ENCODE peak calls at places on chromosomes 13 and 19, in six cellular contexts. E is psoas muscle, V is uterus, N is colonic mucosa, A is stomach, C is cardiac muscle cell. J is an unnamed sample.

GRCh38 chr13:106513608-106514007 is 21.9 kb downstream of the EFNB2 start:
- DNase-seq in E (no peak), V (no peak), N (no peak), A (no peak), C (no peak), J (no peak)

GRCh38 chr13:99969934-99970760 is 1.4 kb downstream of the ZIC5 start:
- DNase-seq in E (no peak), V (no peak), N (peak; percentile 21), A (no peak), C (no peak), J (no peak)

GRCh38 chr13:112891477-112892401 is 77.3 kb upstream of the MCF2L start:
- DNase-seq in E (peak; percentile 35), V (no peak), N (no peak), A (peak; percentile 40), C (no peak), J (peak; percentile 57)

GRCh38 chr13:77981191-77981925 is 62.7 kb upstream of the EDNRB start:
- DNase-seq in E (no peak), V (no peak), N (no peak), A (no peak), C (peak; percentile 46), J (no peak)

GRCh38 chr19:3520166-3521103 is 14.3 kb downstream of the FZR1 start:
- DNase-seq in E (no peak), V (no peak), N (no peak), A (no peak), C (no peak), J (no peak)

GRCh38 chr19:47097396-47098217 is 16.0 kb downstream of the ZC3H4 start:
- DNase-seq in E (peak; percentile 84), V (no peak), N (peak; percentile 42), A (peak; percentile 59), C (no peak), J (no peak)

GRCh38 chr13:27401210-27401609 is 23.2 kb upstream of the GTF3A start:
- DNase-seq in E (no peak), V (no peak), N (peak; percentile 75), A (no peak), C (no peak), J (no peak)

GRCh38 chr19:8363803-8364771 is at the start of gene ANGPTL4:
- DNase-seq in E (peak; percentile 87), V (peak; percentile 80), N (peak; percentile 81), A (peak; percentile 82), C (peak; percentile 92), J (peak; percentile 89)

GRCh38 chr19:6220385-6221191 is 59.2 kb downstream of the MLLT1 start:
- DNase-seq in E (peak; percentile 87), V (peak; percentile 78), N (peak; percentile 38), A (no peak), C (peak; percentile 85), J (no peak)

GRCh38 chr13:112893570-112894422 is 75.2 kb upstream of the MCF2L start:
- DNase-seq in E (peak; percentile 55), V (no peak), N (peak; percentile 61), A (peak; percentile 69), C (peak; percentile 11), J (peak; percentile 90)

GRCh38 chr13:80454245-80454644 is 113.3 kb upstream of the SPRY2 start:
- DNase-seq in E (no peak), V (no peak), N (no peak), A (no peak), C (peak; percentile 78), J (no peak)

GRCh38 chr13:74641586-74641985 is 507.4 kb upstream of the KLF12 start:
- DNase-seq in E (no peak), V (no peak), N (no peak), A (no peak), C (no peak), J (no peak)

GRCh38 chr13:27977476-27978300 is 8.6 kb upstream of the CDX2 start:
- DNase-seq in E (no peak), V (no peak), N (peak; percentile 28), A (no peak), C (no peak), J (no peak)

GRCh38 chr13:98706446-98707110 is 45.9 kb downstream of the SLC15A1 start:
- DNase-seq in E (no peak), V (no peak), N (no peak), A (no peak), C (peak; percentile 20), J (no peak)

GRCh38 chr19:29372921-29373797 is 152.6 kb upstream of the VSTM2B start:
- DNase-seq in E (no peak), V (no peak), N (no peak), A (no peak), C (no peak), J (no peak)

GRCh38 chr13:28716511-28716910 is 2.3 kb downstream of the SLC46A3 start:
- DNase-seq in E (no peak), V (peak; percentile 56), N (peak; percentile 84), A (no peak), C (peak; percentile 88), J (peak; percentile 57)

GRCh38 chr19:38228491-38229439 is 4.7 kb upstream of the DPF1 start:
- DNase-seq in E (no peak), V (no peak), N (no peak), A (no peak), C (no peak), J (peak; percentile 33)

GRCh38 chr13:59531571-59532091 is 632.1 kb downstream of the DIAPH3 start:
- DNase-seq in E (peak; percentile 73), V (peak; percentile 25), N (peak; percentile 64), A (peak; percentile 67), C (peak; percentile 93), J (peak; percentile 35)

GRCh38 chr13:95624020-95624419 is 20.5 kb downstream of the DZIP1 start:
- DNase-seq in E (no peak), V (no peak), N (peak; percentile 29), A (no peak), C (peak; percentile 73), J (peak; percentile 34)

GRCh38 chr13:31797154-31797775 is 57.9 kb downstream of the RXFP2 start:
- DNase-seq in E (no peak), V (no peak), N (no peak), A (no peak), C (peak; percentile 69), J (no peak)

GRCh38 chr19:49553451-49554271 is 25.9 kb downstream of the RCN3 start:
- DNase-seq in E (no peak), V (no peak), N (peak; percentile 77), A (peak; percentile 77), C (peak; percentile 44), J (peak; percentile 82)

GRCh38 chr13:109678459-109678858 is 107.9 kb downstream of the IRS2 start:
- DNase-seq in E (no peak), V (no peak), N (no peak), A (no peak), C (no peak), J (no peak)

GRCh38 chr19:56507446-56508281 is at the start of gene ZNF471:
- DNase-seq in E (peak; percentile 99), V (peak; percentile 99), N (peak; percentile 97), A (peak; percentile 97), C (peak; percentile 99), J (peak; percentile 99)

GRCh38 chr19:2625434-2625833 is 77.1 kb downstream of the GNG7 start:
- DNase-seq in E (no peak), V (no peak), N (peak; percentile 76), A (peak; percentile 55), C (no peak), J (no peak)

GRCh38 chr19:29308977-29309520 is 96.1 kb upstream of the UQCRFS1 start:
- DNase-seq in E (no peak), V (no peak), N (no peak), A (no peak), C (no peak), J (no peak)

GRCh38 chr13:51856027-51856736 is 5.6 kb upstream of the CCDC70 start:
- DNase-seq in E (no peak), V (no peak), N (peak; percentile 70), A (no peak), C (no peak), J (no peak)

GRCh38 chr19:18433039-18433691 is 4.8 kb downstream of the ISYNA1 start:
- DNase-seq in E (peak; percentile 65), V (peak; percentile 64), N (no peak), A (no peak), C (peak; percentile 62), J (no peak)
- H3K4me1 ChIP-seq in E (peaks cover 21% of the 10 kb centered on the region), V (peaks cover 10% of the 10 kb centered on the region), N (peaks cover 8% of the 10 kb centered on the region), A (peaks cover 61% of the 10 kb centered on the region), C (peaks cover 33% of the 10 kb centered on the region), J (no peaks in the 10 kb centered on the region)

DNA sequence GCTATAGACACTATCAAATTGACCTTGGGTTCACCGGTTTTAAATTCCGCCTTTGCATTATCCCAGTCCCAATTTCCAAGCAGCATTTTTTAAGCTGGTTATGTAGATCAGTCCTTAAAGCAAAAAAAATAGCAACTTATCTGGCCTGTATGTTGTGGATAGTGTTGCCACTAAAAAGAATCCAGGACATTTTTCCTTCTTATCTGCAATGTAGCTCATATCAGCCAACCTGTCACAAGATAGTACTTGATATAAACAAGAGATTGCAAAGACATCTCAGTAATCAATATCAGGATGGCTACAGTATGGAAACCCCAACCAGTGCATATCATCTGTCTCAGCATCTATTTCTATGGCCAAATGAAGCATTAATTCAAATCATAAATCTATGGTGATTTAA is 240.6 kb downstream of the DACH1 start:
- DNase-seq in E (no peak), V (no peak), N (no peak), A (no peak), C (no peak), J (no peak)
- H3K27ac ChIP-seq in E (peak overlapping the region; percentile 25), V (no peak overlapping the region), N (peak overlapping the region; percentile 15), A (no peak overlapping the region), C (no peak overlapping the region), J (no peak overlapping the region)

GRCh38 chr13:79404361-79404760 is 1.7 kb downstream of the RBM26 start:
- DNase-seq in E (no peak), V (no peak), N (no peak), A (no peak), C (no peak), J (no peak)

GRCh38 chr13:79402679-79403078 is 3.4 kb downstream of the RBM26 start:
- DNase-seq in E (no peak), V (no peak), N (no peak), A (no peak), C (no peak), J (no peak)

GRCh38 chr13:79401259-79402071 is 4.6 kb downstream of the RBM26 start:
- DNase-seq in E (no peak), V (no peak), N (no peak), A (no peak), C (no peak), J (no peak)

GRCh38 chr13:79402074-79402635 is 3.9 kb downstream of the RBM26 start:
- DNase-seq in E (no peak), V (no peak), N (no peak), A (no peak), C (no peak), J (no peak)

GRCh38 chr13:79403113-79403512 is 2.9 kb downstream of the RBM26 start:
- DNase-seq in E (no peak), V (no peak), N (no peak), A (no peak), C (no peak), J (no peak)
- H3K4me1 ChIP-seq in E (peaks cover 67% of the 10 kb centered on the region), V (no peaks in the 10 kb centered on the region), N (peaks cover 23% of the 10 kb centered on the region), A (peaks cover 75% of the 10 kb centered on the region), C (peaks cover 31% of the 10 kb centered on the region), J (peaks cover 15% of the 10 kb centered on the region)

DNA sequence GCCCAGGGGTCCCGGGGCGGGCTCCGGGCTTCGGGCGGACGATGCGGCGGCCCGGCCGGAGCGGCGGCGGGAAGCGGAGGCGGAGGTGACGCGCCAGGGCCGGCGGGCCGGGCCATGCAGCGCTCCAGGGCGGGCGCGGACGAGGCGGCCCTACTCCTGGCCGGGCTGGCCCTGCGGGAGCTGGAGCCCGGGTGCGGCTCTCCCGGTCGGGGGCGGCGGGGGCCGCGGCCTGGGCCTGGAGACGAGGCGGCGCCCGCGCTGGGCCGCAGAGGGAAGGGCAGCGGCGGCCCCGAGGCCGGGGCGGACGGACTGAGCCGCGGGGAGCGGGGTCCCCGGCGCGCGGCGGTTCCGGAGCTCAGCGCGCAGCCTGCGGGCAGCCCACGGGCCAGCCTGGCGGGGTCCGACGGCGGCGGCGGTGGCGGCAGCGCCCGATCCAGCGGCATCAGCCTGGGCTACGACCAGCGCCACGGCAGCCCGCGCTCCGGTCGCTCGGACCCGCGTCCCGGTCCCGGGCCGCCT is 362 bp downstream of the WTIP start:
- DNase-seq in E (peak; percentile 52), V (no peak), N (no peak), A (no peak), C (no peak), J (no peak)
- H3K27ac ChIP-seq in E (peak overlapping the region; percentile 60), V (peak overlapping the region; percentile 77), N (no peak overlapping the region), A (peak overlapping the region; percentile 47), C (peak overlapping the region; percentile 95), J (no peak overlapping the region)

J was measured in pancreas.